ENCODE peak calls at places on chromosomes 7 and 10, in four cellular contexts. F is suprapubic skin, M is K562, P is stomach. Y is an unnamed sample. For H3K4me1 and H3K9me3, the result is how much of the 10 kb centered on the place peaks cover.

GRCh38 chr10:46550076-46550790 is 6.2 kb downstream of the GPRIN2 start:
- DNase-seq in F (peak), M (no peak), P (peak), Y (peak)

GRCh38 chr10:69101451-69102095 is 13.7 kb downstream of the SRGN start:
- DNase-seq in F (peak), M (no peak), P (no peak), Y (peak)

GRCh38 chr7:140229591-140230516 is 53.1 kb upstream of the KDM7A start:
- DNase-seq in F (no peak), M (no peak), P (peak), Y (peak)

GRCh38 chr7:91651986-91652385 is 228.5 kb downstream of the MTERF1 start:
- DNase-seq in F (no peak), M (no peak), P (no peak), Y (no peak)

GRCh38 chr10:4686644-4686996 is 139.4 kb upstream of the AKR1E2 start:
- DNase-seq in F (no peak), M (no peak), P (no peak), Y (no peak)

GRCh38 chr10:93068411-93069244 is 5.1 kb upstream of the CYP26A1 start:
- DNase-seq in F (no peak), M (no peak), P (no peak), Y (peak)

GRCh38 chr10:107517811-107518210 is 353.3 kb upstream of the SORCS1 start:
- DNase-seq in F (no peak), M (no peak), P (no peak), Y (no peak)

GRCh38 chr10:129759214-129760002 is 204.7 kb downstream of the EBF3 start:
- DNase-seq in F (peak), M (no peak), P (peak), Y (peak)

GRCh38 chr7:50742401-50742800 is 40.3 kb downstream of the GRB10 start:
- DNase-seq in F (peak), M (no peak), P (no peak), Y (no peak)

GRCh38 chr7:28410628-28411578 is 1.4 kb upstream of the CREB5 start:
- DNase-seq in F (peak), M (no peak), P (no peak), Y (no peak)

GRCh38 chr10:18313146-18313542 is 172.9 kb downstream of the CACNB2 start:
- DNase-seq in F (no peak), M (no peak), P (no peak), Y (no peak)

GRCh38 chr7:130953193-130953592 is 219.2 kb upstream of the KLF14 start:
- DNase-seq in F (no peak), M (no peak), P (no peak), Y (no peak)

GRCh38 chr10:80535671-80536360 is 1.9 kb upstream of the SH2D4B start:
- DNase-seq in F (peak), M (peak), P (peak), Y (peak)

GRCh38 chr10:93515071-93515962 is 18.9 kb downstream of the CEP55 start:
- DNase-seq in F (no peak), M (no peak), P (no peak), Y (no peak)

GRCh38 chr7:78510580-78511188 is 712.1 kb downstream of the PHTF2 start:
- DNase-seq in F (no peak), M (no peak), P (peak), Y (no peak)

GRCh38 chr10:114375082-114375481 is 29.2 kb downstream of the AFAP1L2 start:
- DNase-seq in F (no peak), M (no peak), P (no peak), Y (no peak)

GRCh38 chr7:851204-851603 is 18.9 kb downstream of the SUN1 start:
- DNase-seq in F (no peak), M (no peak), P (no peak), Y (no peak)

GRCh38 chr10:112565434-112566053 is 118.5 kb downstream of the VTI1A start:
- DNase-seq in F (no peak), M (peak), P (peak), Y (peak)

GRCh38 chr7:13946181-13946580 is 43.3 kb downstream of the ETV1 start:
- DNase-seq in F (no peak), M (no peak), P (no peak), Y (no peak)

GRCh38 chr7:158072889-158073730 is 514.5 kb downstream of the PTPRN2 start:
- DNase-seq in F (no peak), M (no peak), P (no peak), Y (no peak)

GRCh38 chr10:131012641-131012985 is 298.9 kb downstream of the TCERG1L start:
- DNase-seq in F (peak), M (no peak), P (no peak), Y (no peak)
- TF ChIP-seq POLR2AphosphoS5 in F (no peak), M (no peak), P (no peak), Y (no peak)

DNA sequence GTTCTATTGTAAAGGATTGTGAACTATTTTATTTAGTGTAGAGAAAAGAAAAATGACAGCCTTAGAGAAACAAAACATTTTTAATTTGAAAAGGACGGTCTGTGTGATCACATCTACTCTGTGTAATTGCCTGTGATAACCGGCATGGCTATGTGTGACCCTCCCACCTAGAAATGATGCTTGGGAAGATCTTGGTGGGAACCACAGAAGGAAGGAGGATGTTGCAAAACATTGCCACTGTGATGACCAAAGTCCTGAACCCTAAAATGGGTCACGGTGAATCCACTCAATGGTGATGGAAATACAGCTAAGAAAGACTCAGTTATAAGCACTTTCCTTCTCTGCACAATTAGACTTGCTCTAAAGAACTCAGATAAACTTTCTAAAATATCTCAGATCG is 221.3 kb upstream of the FRMD4A start:
- DNase-seq in F (no peak), M (no peak), P (no peak), Y (no peak)
- H3K4me1 ChIP-seq in F (under half), M (under half), P (half or more), Y (half or more)

DNA sequence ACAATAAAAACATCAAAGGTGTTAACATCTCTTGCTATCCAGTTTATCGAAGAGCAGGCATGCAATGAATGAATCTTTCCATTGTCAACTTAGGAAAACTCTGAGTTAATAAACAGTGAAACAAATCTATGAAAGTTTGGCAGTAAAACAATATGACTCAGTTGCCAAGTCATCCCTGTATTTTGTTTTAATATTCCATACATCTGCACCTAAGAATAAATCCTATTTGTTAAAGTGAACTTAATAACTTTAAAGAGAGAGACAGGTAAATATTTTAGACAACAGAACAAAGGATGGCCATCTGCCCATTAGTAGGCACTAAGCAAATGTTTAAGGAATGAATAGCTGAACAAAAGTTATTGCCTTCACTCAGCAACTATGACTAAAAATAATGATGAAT is 700.5 kb upstream of the CELF2 start:
- DNase-seq in F (no peak), M (no peak), P (no peak), Y (no peak)
- H3K9me3 ChIP-seq in F (under half), M (under half), P (under half), Y (under half)

GRCh38 chr7:106332186-106332585 is 47.4 kb upstream of the NAMPT start:
- DNase-seq in F (no peak), M (no peak), P (no peak), Y (no peak)
- TF ChIP-seq POLR2AphosphoS5 in F (no peak), M (no peak), P (no peak), Y (no peak)

GRCh38 chr10:31030800-31031199 is 865 bp downstream of the ZNF438 start:
- DNase-seq in F (no peak), M (no peak), P (no peak), Y (no peak)

GRCh38 chr10:31028076-31028475 is 3.6 kb downstream of the ZNF438 start:
- DNase-seq in F (no peak), M (no peak), P (no peak), Y (no peak)

GRCh38 chr10:31031666-31032514 is at the start of gene ZNF438:
- DNase-seq in F (peak), M (peak), P (peak), Y (peak)

GRCh38 chr10:31031205-31031665 is 430 bp downstream of the ZNF438 start:
- DNase-seq in F (no peak), M (peak), P (peak), Y (peak)

GRCh38 chr10:31030216-31030615 is 1.4 kb downstream of the ZNF438 start:
- DNase-seq in F (no peak), M (no peak), P (no peak), Y (no peak)
- H3K4me1 ChIP-seq in F (under half), M (under half), P (half or more), Y (under half)